ENCODE peak calls at places on chromosomes 4 and X, in ten cellular contexts. W is astrocyte of the hippocampus; S is amniotic stem cell; B is activated CD4-positive, alpha-beta T cell treated with anti-CD3 and anti-CD28 coated beads for 1 hour; N is A172; D is AG20443; H is SW 1271; E is ELR; L is GM20000; X is HEK293T. U is an unnamed sample.

GRCh38 chr4:156660470-156660869 is 311.1 kb downstream of the PDGFC start:
- DNase-seq in W (no peak), S (no peak), B (no peak), N (no peak), D (peak), H (no peak), E (no peak), L (no peak), X (no peak), U (no peak)

GRCh38 chrX:70176938-70177533 is at the start of gene DGAT2L6:
- DNase-seq in W (no peak), S (no peak), B (no peak), N (no peak), D (no peak), H (no peak), E (no peak), L (peak), X (no peak), U (no peak)

GRCh38 chr4:14749910-14750309 is 252.4 kb upstream of the CPEB2 start:
- DNase-seq in W (peak), S (no peak), B (no peak), N (peak), D (peak), H (peak), E (peak), L (peak), X (no peak), U (peak)

GRCh38 chr4:123640271-123640670 is 243.7 kb downstream of the SPRY1 start:
- DNase-seq in W (no peak), S (no peak), B (no peak), N (no peak), D (peak), H (no peak), E (peak), L (no peak), X (no peak), U (no peak)

GRCh38 chrX:54181196-54181953 is 1.7 kb downstream of the FAM120C start:
- DNase-seq in W (peak), S (no peak), B (no peak), N (no peak), D (no peak), H (no peak), E (peak), L (no peak), X (no peak), U (peak)

GRCh38 chr4:8915201-8916200 is 43.9 kb upstream of the HMX1 start:
- DNase-seq in W (no peak), S (no peak), B (no peak), N (no peak), D (peak), H (no peak), E (no peak), L (peak), X (no peak), U (no peak)

GRCh38 chrX:7378406-7378805 is 230.5 kb upstream of the PUDP start:
- DNase-seq in W (no peak), S (no peak), B (no peak), N (no peak), D (no peak), H (no peak), E (no peak), L (no peak), X (no peak), U (no peak)

GRCh38 chrX:14948701-14949100 is 75.5 kb downstream of the MOSPD2 start:
- DNase-seq in W (no peak), S (no peak), B (no peak), N (no peak), D (no peak), H (no peak), E (peak), L (no peak), X (no peak), U (no peak)

GRCh38 chrX:53438174-53438831 is 4.1 kb upstream of the HSD17B10 start:
- DNase-seq in W (no peak), S (no peak), B (no peak), N (no peak), D (no peak), H (no peak), E (no peak), L (no peak), X (no peak), U (no peak)

GRCh38 chr4:173018446-173018845 is 150.2 kb upstream of the GALNT7 start:
- DNase-seq in W (no peak), S (no peak), B (no peak), N (no peak), D (no peak), H (no peak), E (no peak), L (no peak), X (no peak), U (no peak)

GRCh38 chr4:12852338-12853307 is 631.5 kb downstream of the RAB28 start:
- DNase-seq in W (peak), S (peak), B (no peak), N (peak), D (peak), H (peak), E (peak), L (peak), X (peak), U (peak)

GRCh38 chrX:85815203-85815751 is 232.1 kb downstream of the CHM start:
- DNase-seq in W (no peak), S (no peak), B (no peak), N (no peak), D (no peak), H (no peak), E (no peak), L (no peak), X (no peak), U (no peak)

GRCh38 chrX:56733459-56734046 is 4.5 kb downstream of the NBDY start:
- DNase-seq in W (peak), S (peak), B (peak), N (peak), D (peak), H (peak), E (peak), L (peak), X (peak), U (peak)

GRCh38 chr4:136097676-136098075 is 1434.6 kb downstream of the PCDH18 start:
- DNase-seq in W (no peak), S (no peak), B (no peak), N (no peak), D (no peak), H (no peak), E (no peak), L (no peak), X (no peak), U (no peak)

GRCh38 chr4:113478032-113478431 is 283.5 kb downstream of the CAMK2D start:
- DNase-seq in W (no peak), S (no peak), B (no peak), N (no peak), D (no peak), H (no peak), E (no peak), L (no peak), X (no peak), U (no peak)

GRCh38 chr4:97395980-97396562 is 747.2 kb downstream of the STPG2 start:
- DNase-seq in W (peak), S (no peak), B (no peak), N (peak), D (no peak), H (no peak), E (no peak), L (no peak), X (peak), U (no peak)

GRCh38 chrX:45145492-45146215 is 55.0 kb downstream of the DIPK2B start:
- DNase-seq in W (no peak), S (no peak), B (no peak), N (no peak), D (no peak), H (no peak), E (no peak), L (no peak), X (no peak), U (no peak)

GRCh38 chr4:7539186-7539585 is 104.5 kb upstream of the PSAPL1 start:
- DNase-seq in W (no peak), S (no peak), B (no peak), N (no peak), D (no peak), H (no peak), E (no peak), L (no peak), X (no peak), U (no peak)

GRCh38 chr4:53064609-53065008 is 202.5 kb downstream of the RASL11B start:
- DNase-seq in W (no peak), S (no peak), B (no peak), N (no peak), D (no peak), H (no peak), E (no peak), L (no peak), X (no peak), U (no peak)

GRCh38 chr4:81946996-81947395 is 426.8 kb downstream of the HNRNPD start:
- DNase-seq in W (no peak), S (no peak), B (no peak), N (no peak), D (no peak), H (no peak), E (no peak), L (no peak), X (no peak), U (no peak)

GRCh38 chr4:79209822-79210635 is 115.8 kb downstream of the NAA11 start:
- DNase-seq in W (no peak), S (no peak), B (no peak), N (peak), D (no peak), H (peak), E (peak), L (no peak), X (no peak), U (no peak)

GRCh38 chr4:122775987-122776836 is 43.7 kb downstream of the BBS12 start:
- DNase-seq in W (no peak), S (no peak), B (no peak), N (no peak), D (no peak), H (no peak), E (no peak), L (no peak), X (no peak), U (no peak)

GRCh38 chrX:57932266-57932665 is 22.0 kb upstream of the ZXDA start:
- DNase-seq in W (no peak), S (no peak), B (no peak), N (no peak), D (no peak), H (no peak), E (no peak), L (no peak), X (no peak), U (no peak)

GRCh38 chrX:154436597-154437397 is at the start of gene GDI1:
- DNase-seq in W (peak), S (peak), B (peak), N (peak), D (peak), H (peak), E (peak), L (peak), X (peak), U (peak)

GRCh38 chr4:127624176-127624575 is 8.6 kb upstream of the INTU start:
- DNase-seq in W (peak), S (no peak), B (no peak), N (no peak), D (no peak), H (no peak), E (no peak), L (no peak), X (no peak), U (no peak)

GRCh38 chrX:20038966-20039365 is 48.1 kb upstream of the BCLAF3 start:
- DNase-seq in W (no peak), S (no peak), B (no peak), N (no peak), D (no peak), H (no peak), E (no peak), L (no peak), X (no peak), U (no peak)

GRCh38 chr4:113080050-113080449 is 30.6 kb downstream of the ANK2 start:
- DNase-seq in W (peak), S (no peak), B (no peak), N (peak), D (peak), H (no peak), E (peak), L (no peak), X (no peak), U (peak)

GRCh38 chr4:128527356-128527755 is 239.7 kb upstream of the PGRMC2 start:
- DNase-seq in W (peak), S (no peak), B (no peak), N (no peak), D (no peak), H (no peak), E (no peak), L (no peak), X (no peak), U (no peak)

GRCh38 chr4:113637363-113637762 is 124.2 kb downstream of the CAMK2D start:
- DNase-seq in W (peak), S (no peak), B (no peak), N (peak), D (peak), H (no peak), E (no peak), L (no peak), X (no peak), U (no peak)

GRCh38 chr4:186240848-186241491 is 13.7 kb downstream of the KLKB1 start:
- DNase-seq in W (no peak), S (no peak), B (no peak), N (no peak), D (no peak), H (peak), E (no peak), L (no peak), X (no peak), U (no peak)

GRCh38 chrX:2576793-2577192 is 76.0 kb upstream of the DHRSX start:
- DNase-seq in W (no peak), S (no peak), B (no peak), N (peak), D (no peak), H (no peak), E (peak), L (no peak), X (no peak), U (no peak)

GRCh38 chr4:138953962-138954371 is 61.6 kb upstream of the NOCT start:
- DNase-seq in W (peak), S (peak), B (no peak), N (peak), D (peak), H (no peak), E (peak), L (no peak), X (no peak), U (peak)